ENCODE peak calls at places on chromosomes 2 and 18, in eight cellular contexts. D, L, R, Z, U, K, J and V are unnamed samples. For H3K4me1, the result is how much of the 10 kb centered on the place peaks cover.

GRCh38 chr18:24421831-24422230 is 4.6 kb upstream of the IMPACT start:
- DNase-seq in U (no peak), Z (no peak), J (no peak), K (no peak), D (no peak), L (no peak), R (no peak), V (no peak)

GRCh38 chr2:148303166-148303565 is 282.3 kb downstream of the MBD5 start:
- DNase-seq in K (no peak), L (no peak), D (no peak), J (no peak), R (no peak), Z (no peak), U (no peak), V (no peak)

GRCh38 chr2:51717318-51717717 is 685.4 kb upstream of the NRXN1 start:
- DNase-seq in R (peak), U (no peak), K (no peak), L (no peak), Z (no peak), D (no peak), J (no peak), V (no peak)

GRCh38 chr2:9336534-9337354 is 86.6 kb downstream of the ITGB1BP1 start:
- DNase-seq in D (peak), R (peak), U (no peak), Z (peak), J (peak), K (no peak), L (peak), V (no peak)

GRCh38 chr2:24815171-24815570 is 21.9 kb downstream of the CENPO start:
- DNase-seq in K (no peak), R (no peak), Z (no peak), D (no peak), L (no peak), J (no peak), U (no peak), V (no peak)

GRCh38 chr2:18589354-18589753 is at the start of gene NT5C1B:
- DNase-seq in Z (no peak), D (no peak), L (no peak), J (no peak), K (no peak), U (no peak), R (no peak), V (no peak)

GRCh38 chr18:32549248-32549842 is 78.7 kb upstream of the GAREM1 start:
- DNase-seq in J (no peak), U (no peak), K (peak), Z (peak), L (peak), R (peak), D (peak), V (no peak)

GRCh38 chr2:1747065-1747941 is 3.0 kb upstream of the PXDN start:
- DNase-seq in J (no peak), K (no peak), U (no peak), R (no peak), L (no peak), D (no peak), Z (no peak), V (no peak)

GRCh38 chr2:58448065-58448507 is 207.0 kb upstream of the FANCL start:
- DNase-seq in R (peak), D (peak), U (no peak), J (no peak), L (peak), Z (peak), K (peak), V (no peak)

GRCh38 chr2:54947121-54947520 is 103.1 kb downstream of the RTN4 start:
- DNase-seq in U (no peak), J (no peak), R (no peak), L (no peak), D (no peak), Z (no peak), K (no peak), V (no peak)

GRCh38 chr2:173772205-173772604 is 193.0 kb downstream of the SP3 start:
- DNase-seq in Z (no peak), J (no peak), U (no peak), L (no peak), K (no peak), R (no peak), D (no peak), V (no peak)

GRCh38 chr2:26576565-26577441 is 64.4 kb downstream of the CIB4 start:
- DNase-seq in J (no peak), R (no peak), K (peak), D (no peak), U (no peak), L (no peak), Z (no peak), V (no peak)

GRCh38 chr2:109380502-109381326 is 233.1 kb downstream of the SEPTIN10 start:
- DNase-seq in R (peak), U (no peak), Z (no peak), L (no peak), J (peak), K (peak), D (peak), V (peak)

GRCh38 chr2:100773538-100773937 is 46.4 kb upstream of the NPAS2 start:
- DNase-seq in R (no peak), U (no peak), L (no peak), D (no peak), Z (no peak), K (no peak), J (no peak), V (no peak)

GRCh38 chr18:39561136-39561535 is 1995.5 kb upstream of the CELF4 start:
- DNase-seq in L (no peak), J (no peak), U (no peak), Z (no peak), D (no peak), R (no peak), K (no peak), V (no peak)

GRCh38 chr18:12621737-12622306 is 36.1 kb downstream of the SPIRE1 start:
- DNase-seq in K (no peak), Z (no peak), L (no peak), R (peak), U (no peak), J (no peak), D (no peak), V (no peak)

GRCh38 chr2:235614176-235614860 is 120.5 kb downstream of the AGAP1 start:
- DNase-seq in J (no peak), D (no peak), U (no peak), L (no peak), R (no peak), K (no peak), Z (no peak), V (peak)

GRCh38 chr2:120551540-120551939 is 184.1 kb upstream of the GLI2 start:
- DNase-seq in Z (no peak), R (peak), K (no peak), D (no peak), L (no peak), J (no peak), U (no peak), V (no peak)

GRCh38 chr18:45590546-45590945 is 24.7 kb upstream of the SLC14A2 start:
- DNase-seq in L (no peak), R (no peak), J (no peak), D (peak), K (no peak), U (no peak), Z (no peak), V (no peak)

DNA sequence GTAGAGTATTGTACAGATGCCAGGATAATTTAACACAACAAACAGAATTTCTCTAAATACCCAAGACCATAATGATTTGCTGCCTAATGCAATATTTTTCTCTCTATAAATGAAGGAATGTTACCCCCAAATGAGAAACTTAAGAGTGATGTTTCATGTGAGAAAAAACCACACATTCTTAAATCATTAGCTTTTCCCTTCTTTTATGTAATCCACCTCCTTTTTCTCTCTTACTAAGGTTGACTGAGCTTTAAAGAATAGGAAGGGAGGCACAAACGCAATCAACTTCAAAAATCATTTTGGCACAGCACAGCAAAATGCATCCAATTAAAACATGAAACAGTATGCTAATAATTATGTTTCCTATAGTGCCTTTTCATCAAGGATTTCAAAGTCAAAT is 698.1 kb upstream of the CDH2 start:
- DNase-seq in J (no peak), U (no peak), L (no peak), Z (no peak), R (no peak), D (no peak), K (no peak), V (no peak)
- H3K4me1 ChIP-seq in J (under half), U (under half), L (under half), Z (under half), R (under half), D (under half), K (under half), V (under half)

GRCh38 chr18:20971886-20972267 is 139.7 kb downstream of the ROCK1 start:
- DNase-seq in D (no peak), R (peak), L (no peak), K (no peak), J (no peak), Z (peak), U (no peak), V (no peak)
- TF ChIP-seq CTCF in D (no peak), R (peak), L (peak), K (peak), J (peak), Z (peak), U (peak), V (peak)

GRCh38 chr18:79792096-79792987 is 5.4 kb upstream of the KCNG2 start:
- DNase-seq in U (no peak), D (no peak), Z (no peak), L (no peak), K (no peak), R (no peak), J (peak), V (no peak)
- H3K4me3 ChIP-seq in U (peak), D (no peak), Z (no peak), L (no peak), K (no peak), R (no peak), J (peak), V (no peak)

GRCh38 chr2:63855418-63856301 is 14.0 kb downstream of the UGP2 start:
- DNase-seq in J (no peak), U (no peak), K (no peak), Z (no peak), L (no peak), D (no peak), R (no peak), V (no peak)
- H3K4me1 ChIP-seq in J (under half), U (half or more), K (under half), Z (under half), L (under half), D (under half), R (under half), V (under half)

GRCh38 chr2:73827018-73827417 is 1.7 kb upstream of the STAMBP start:
- DNase-seq in D (no peak), R (peak), K (no peak), Z (no peak), J (no peak), L (no peak), U (no peak), V (no peak)
- TF ChIP-seq CTCF in D (no peak), R (peak), K (no peak), Z (peak), J (no peak), L (no peak), U (no peak), V (no peak)

DNA sequence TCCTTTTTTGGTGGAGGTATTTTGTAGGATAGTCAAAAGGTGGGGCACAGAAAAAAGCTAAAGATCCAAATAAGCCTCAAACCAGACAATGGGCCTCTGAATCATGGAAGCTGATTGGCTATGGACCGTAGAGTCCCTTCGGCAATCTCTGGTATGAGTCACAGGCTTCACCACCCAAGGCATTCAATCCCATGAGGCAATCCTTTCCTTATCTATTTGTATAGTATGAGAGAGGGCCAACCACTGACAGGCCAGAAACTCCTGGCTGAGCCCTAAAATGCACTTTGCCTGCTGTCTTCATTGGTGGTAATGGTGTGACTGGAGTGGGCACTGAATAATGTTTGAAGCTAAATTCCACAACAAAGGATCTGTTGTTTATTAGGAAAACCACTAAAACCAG is 38.7 kb upstream of the MEX3C start:
- DNase-seq in D (no peak), Z (peak), J (no peak), L (no peak), U (no peak), R (peak), K (peak), V (no peak)
- H3K4me3 ChIP-seq in D (no peak), Z (no peak), J (no peak), L (no peak), U (no peak), R (no peak), K (no peak), V (no peak)

GRCh38 chr2:111656893-111657292 is 227.1 kb downstream of the ANAPC1 start:
- DNase-seq in L (no peak), K (no peak), Z (no peak), U (no peak), R (no peak), D (no peak), J (no peak), V (no peak)

GRCh38 chr2:111657351-111657975 is 226.5 kb downstream of the ANAPC1 start:
- DNase-seq in U (no peak), Z (no peak), R (no peak), J (no peak), K (no peak), D (no peak), L (no peak), V (no peak)

GRCh38 chr2:111662039-111662740 is 221.8 kb downstream of the ANAPC1 start:
- DNase-seq in R (peak), K (no peak), L (no peak), J (no peak), U (no peak), D (no peak), Z (no peak), V (no peak)

GRCh38 chr2:111661286-111661940 is 222.6 kb downstream of the ANAPC1 start:
- DNase-seq in J (no peak), L (no peak), U (no peak), K (no peak), Z (no peak), R (no peak), D (no peak), V (no peak)

DNA sequence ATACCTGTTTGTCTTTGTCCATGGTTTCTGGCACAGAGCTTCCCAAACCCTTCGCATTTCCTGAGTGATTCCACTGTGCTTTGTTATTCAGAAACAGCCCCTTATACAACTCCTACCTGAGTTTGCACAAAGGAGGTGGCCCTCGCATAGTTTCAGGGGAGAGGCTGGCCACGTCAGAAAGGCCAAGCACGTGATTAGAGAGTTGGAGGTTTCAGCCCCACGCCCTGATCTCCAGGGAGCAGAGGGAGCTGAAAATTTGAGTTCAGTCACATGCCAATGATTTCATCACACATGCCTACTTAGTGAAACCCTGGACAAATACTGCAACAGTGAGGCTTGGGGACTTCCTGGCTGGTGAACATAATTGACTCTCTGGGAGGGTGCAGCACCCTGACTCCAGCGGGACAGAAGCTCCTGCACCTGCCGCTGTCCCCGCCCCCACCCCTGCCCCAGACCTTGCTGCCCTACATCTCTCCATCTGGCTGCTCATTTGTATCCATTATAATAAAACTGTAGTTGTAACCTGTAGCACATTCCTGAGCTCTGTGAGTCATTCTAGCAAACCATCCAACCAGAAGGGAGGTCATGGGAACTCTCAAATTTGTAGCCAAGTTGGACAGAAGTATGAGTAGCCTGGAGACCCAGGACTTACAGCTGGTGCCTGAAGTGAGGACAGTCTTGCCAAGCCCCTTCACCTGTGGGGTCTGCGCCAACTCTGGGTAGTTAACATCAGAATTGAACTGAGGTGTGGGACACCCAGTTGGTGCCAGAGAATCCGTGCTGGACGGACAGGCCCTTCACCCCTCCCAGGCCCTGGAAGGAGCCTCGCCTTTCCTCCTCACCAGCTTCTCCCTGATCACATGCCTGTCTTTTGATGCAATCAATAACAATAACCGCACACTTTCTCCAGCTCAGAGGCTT is 224.4 kb downstream of the ANAPC1 start:
- DNase-seq in D (peak), L (peak), U (peak), J (no peak), Z (peak), R (peak), K (peak), V (peak)
- H3K4me1 ChIP-seq in D (under half), L (under half), U (under half), J (under half), Z (under half), R (under half), K (under half), V (under half)

GRCh38 chr2:36819090-36819711 is 122.7 kb downstream of the VIT start:
- DNase-seq in Z (peak), R (no peak), D (no peak), U (no peak), K (no peak), L (no peak), J (no peak), V (no peak)
- TF ChIP-seq CTCF in Z (peak), R (no peak), D (no peak), U (no peak), K (no peak), L (no peak), J (no peak), V (no peak)

GRCh38 chr2:232386490-232386739 is 7.9 kb downstream of the ALPP start:
- DNase-seq in D (no peak), R (no peak), K (peak), L (no peak), Z (no peak), U (no peak), J (no peak), V (no peak)
- H3K4me3 ChIP-seq in D (no peak), R (no peak), K (peak), L (no peak), Z (no peak), U (no peak), J (peak), V (no peak)